ENCODE peak calls at places on chromosomes 16 and 17, in seven cellular contexts. G is IMR-90, L is epithelial cell of esophagus, I is heart right ventricle, K is sigmoid colon, B is transverse colon, Q is breast epithelium. N is an unnamed sample.

GRCh38 chr17:77451894-77452852 is 311.4 kb downstream of the SEC14L1 start:
- DNase-seq in G (peak; percentile 72), L (peak; percentile 83), I (peak; percentile 71), K (peak; percentile 94), B (peak; percentile 83), Q (peak; percentile 76), N (peak; percentile 78)

GRCh38 chr16:53900678-53901077 is 196.7 kb downstream of the FTO start:
- DNase-seq in G (no peak), L (no peak), I (no peak), K (no peak), B (no peak), Q (no peak), N (no peak)

GRCh38 chr16:27318399-27319256 is 4.9 kb downstream of the IL4R start:
- DNase-seq in G (peak; percentile 48), L (peak; percentile 97), I (no peak), K (peak; percentile 77), B (peak; percentile 48), Q (peak; percentile 34), N (no peak)

GRCh38 chr16:48300391-48300856 is 53.1 kb upstream of the ABCC11 start:
- DNase-seq in G (peak; percentile 88), L (peak; percentile 41), I (no peak), K (no peak), B (no peak), Q (no peak), N (no peak)

GRCh38 chr17:72342582-72343527 is 222.0 kb downstream of the SOX9 start:
- DNase-seq in G (no peak), L (no peak), I (peak; percentile 14), K (no peak), B (no peak), Q (peak; percentile 20), N (no peak)

GRCh38 chr16:57341441-57342303 is 16.9 kb upstream of the CCL22 start:
- DNase-seq in G (peak; percentile 86), L (peak; percentile 100), I (no peak), K (no peak), B (peak; percentile 73), Q (peak; percentile 97), N (peak; percentile 95)

GRCh38 chr16:88264641-88265285 is 118.0 kb upstream of the ZNF469 start:
- DNase-seq in G (peak; percentile 94), L (peak; percentile 80), I (peak; percentile 93), K (peak; percentile 99), B (peak; percentile 86), Q (peak; percentile 97), N (peak; percentile 89)

GRCh38 chr16:66274335-66275110 is 92.0 kb upstream of the CDH5 start:
- DNase-seq in G (peak; percentile 44), L (peak; percentile 52), I (no peak), K (peak; percentile 34), B (no peak), Q (no peak), N (no peak)

GRCh38 chr17:80372456-80372855 is 42.5 kb upstream of the ENDOV start:
- DNase-seq in G (no peak), L (no peak), I (no peak), K (no peak), B (no peak), Q (no peak), N (no peak)

GRCh38 chr17:39221572-39221971 is 4.2 kb downstream of the STAC2 start:
- DNase-seq in G (no peak), L (no peak), I (no peak), K (no peak), B (no peak), Q (no peak), N (no peak)

GRCh38 chr17:45019177-45019711 is 32.2 kb downstream of the DCAKD start:
- DNase-seq in G (peak; percentile 34), L (peak; percentile 55), I (peak; percentile 16), K (peak; percentile 73), B (peak; percentile 51), Q (no peak), N (no peak)

GRCh38 chr16:19555938-19556778 is 655 bp downstream of the VPS35L start:
- DNase-seq in G (peak; percentile 26), L (peak; percentile 33), I (peak; percentile 13), K (no peak), B (peak; percentile 11), Q (no peak), N (no peak)

GRCh38 chr17:48834973-48835372 is 4.1 kb downstream of the CALCOCO2 start:
- DNase-seq in G (no peak), L (no peak), I (no peak), K (no peak), B (no peak), Q (no peak), N (no peak)

GRCh38 chr16:71724320-71724751 is at the start of gene PHLPP2:
- DNase-seq in G (peak; percentile 10), L (no peak), I (no peak), K (no peak), B (no peak), Q (no peak), N (no peak)

GRCh38 chr16:71722801-71723536 is 1.5 kb downstream of the PHLPP2 start:
- DNase-seq in G (peak; percentile 54), L (peak; percentile 79), I (peak; percentile 65), K (peak; percentile 86), B (peak; percentile 80), Q (peak; percentile 57), N (peak; percentile 59)

GRCh38 chr16:71726491-71727319 is 2.2 kb upstream of the PHLPP2 start:
- DNase-seq in G (no peak), L (peak; percentile 4), I (no peak), K (no peak), B (no peak), Q (no peak), N (no peak)

GRCh38 chr16:71721066-71721740 is 3.3 kb downstream of the PHLPP2 start:
- DNase-seq in G (no peak), L (no peak), I (no peak), K (no peak), B (no peak), Q (no peak), N (no peak)

DNA sequence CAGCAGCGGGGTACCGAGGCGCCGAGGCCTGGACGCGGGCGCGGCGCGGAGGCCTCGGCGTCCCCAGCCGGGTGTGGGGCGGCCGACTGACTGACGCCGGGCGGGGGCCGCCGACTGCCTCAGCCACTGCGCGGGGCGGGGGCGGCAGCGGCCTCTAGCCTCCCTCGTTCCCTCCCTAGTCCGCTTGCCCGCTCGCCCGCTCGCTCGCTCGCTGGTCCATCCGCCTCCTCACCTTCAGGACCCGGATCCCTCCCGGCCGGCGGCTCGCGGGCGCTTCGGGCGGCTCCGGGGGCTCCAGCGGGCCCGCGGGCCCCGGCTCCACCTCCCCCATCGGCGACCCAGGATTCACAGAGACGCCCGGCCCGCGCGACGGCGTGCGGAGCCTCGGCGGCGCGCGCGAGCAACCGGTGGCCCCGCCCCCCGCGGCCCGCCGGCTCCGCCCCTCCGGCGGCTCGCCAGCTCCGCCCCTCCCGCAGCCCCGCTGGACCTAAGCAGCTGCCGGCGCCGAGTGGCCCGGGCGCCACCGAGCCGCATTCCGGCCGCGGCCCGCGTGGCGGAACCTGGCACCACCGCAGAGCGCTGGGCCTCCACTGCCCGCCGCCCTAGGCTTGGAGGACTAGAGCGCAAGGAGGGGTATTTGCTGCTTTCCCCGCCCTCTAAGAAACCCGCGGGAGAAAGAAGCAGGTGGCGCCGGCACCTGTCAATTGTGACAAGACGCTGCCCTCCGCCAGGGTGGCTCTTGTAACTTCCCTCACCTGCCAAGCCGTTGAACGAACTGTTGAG is 773 bp downstream of the PHLPP2 start:
- DNase-seq in G (peak; percentile 49), L (peak; percentile 69), I (peak; percentile 67), K (peak; percentile 87), B (peak; percentile 85), Q (peak; percentile 49), N (peak; percentile 70)
- TF ChIP-seq CTCF in G (no peak), L (no peak), I (no peak), K (no peak), B (no peak), Q (peak; percentile 15), N (no peak)

DNA sequence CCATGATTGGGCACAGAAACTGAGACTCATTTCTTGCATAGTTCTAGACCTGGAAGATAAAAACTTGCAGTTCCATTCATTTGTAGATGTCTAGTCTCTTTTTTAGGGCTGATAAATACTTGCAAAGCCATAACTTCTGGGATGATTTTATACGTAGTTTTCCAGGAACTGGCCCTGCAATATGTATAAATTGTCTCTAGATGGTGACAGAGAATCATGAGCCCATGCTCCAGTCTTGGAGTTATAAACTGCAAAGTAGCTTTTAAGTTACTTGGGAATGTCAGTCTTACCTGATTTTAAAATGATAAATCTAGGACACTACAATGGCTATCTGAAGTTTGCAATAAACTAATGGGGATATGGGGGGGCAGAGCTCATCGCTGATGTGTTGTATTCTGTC is 3.0 kb upstream of the ADAMTS18 start:
- DNase-seq in G (no peak), L (no peak), I (no peak), K (no peak), B (no peak), Q (no peak), N (no peak)
- TF ChIP-seq CTCF in G (no peak), L (no peak), I (peak; percentile 23), K (no peak), B (no peak), Q (no peak), N (no peak)

DNA sequence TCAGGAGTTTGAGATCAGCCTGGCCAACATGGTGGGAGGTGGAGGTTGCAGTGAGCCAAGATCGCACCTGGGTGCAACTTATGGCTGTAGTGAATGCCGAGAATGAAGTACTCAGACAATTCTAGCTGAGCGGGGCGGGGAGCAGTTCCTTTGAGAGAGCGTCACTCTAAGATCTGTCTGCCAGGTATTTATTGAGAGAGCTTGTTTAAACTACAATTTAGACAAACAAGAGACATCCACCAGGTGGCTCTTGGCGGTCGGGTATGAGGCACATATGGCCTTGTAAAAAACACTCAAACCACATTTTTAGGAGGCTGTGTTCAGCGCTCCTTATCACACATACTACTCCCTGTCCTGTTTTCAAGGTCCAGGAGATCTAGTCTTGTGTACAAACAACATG is 40.6 kb upstream of the CDH1 start:
- DNase-seq in G (no peak), L (no peak), I (no peak), K (no peak), B (peak; percentile 49), Q (no peak), N (peak; percentile 76)
- TF ChIP-seq CTCF in G (no peak), L (no peak), I (no peak), K (no peak), B (no peak), Q (peak; percentile 6), N (peak; percentile 58)

GRCh38 chr16:62036101-62036806 is at the start of gene CDH8:
- DNase-seq in G (no peak), L (peak; percentile 35), I (no peak), K (no peak), B (no peak), Q (no peak), N (no peak)

GRCh38 chr16:62038646-62039045 is 2.4 kb upstream of the CDH8 start:
- DNase-seq in G (no peak), L (no peak), I (no peak), K (no peak), B (no peak), Q (no peak), N (no peak)

GRCh38 chr16:62036807-62037135 is 533 bp upstream of the CDH8 start:
- DNase-seq in G (no peak), L (no peak), I (no peak), K (no peak), B (no peak), Q (no peak), N (no peak)

GRCh38 chr16:62038225-62038624 is 2.0 kb upstream of the CDH8 start:
- DNase-seq in G (no peak), L (peak; percentile 78), I (no peak), K (no peak), B (no peak), Q (no peak), N (no peak)

DNA sequence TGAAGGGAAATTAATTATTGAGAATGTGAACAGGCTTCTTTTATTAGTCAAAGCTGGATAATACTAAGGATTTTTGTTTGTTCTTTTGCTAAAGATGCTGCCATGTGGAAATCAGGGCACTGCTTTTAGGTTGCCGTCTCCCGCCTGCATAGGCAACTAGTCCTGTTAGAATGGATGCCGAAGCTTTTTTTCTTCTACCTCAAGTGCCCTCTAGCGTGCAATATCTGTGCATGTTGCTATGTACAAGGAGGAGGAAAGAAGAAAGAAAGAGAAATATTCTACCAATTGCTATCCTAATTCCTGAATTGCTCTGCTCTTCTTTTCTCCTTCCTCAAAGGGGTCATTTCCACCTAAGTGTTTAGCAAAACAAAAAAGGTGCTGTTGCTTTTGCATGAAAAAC is 5.2 kb upstream of the CDH8 start:
- DNase-seq in G (no peak), L (peak; percentile 61), I (no peak), K (no peak), B (no peak), Q (no peak), N (no peak)
- TF ChIP-seq CTCF in G (no peak), L (peak; percentile 70), I (peak; percentile 38), K (no peak), B (no peak), Q (no peak), N (no peak)